ENCODE peak calls at places on chromosomes 2 and 18, in six cellular contexts. One of them, this sample, is unnamed.

GRCh38 chr2:30405266-30405592 is 41.8 kb upstream of the LCLAT1 start:
- DNase-seq in bronchial epithelial cell: no peak
- DNase-seq in IMR-90: no peak
- DNase-seq in fibroblast of the aortic adventitia: no peak
- DNase-seq in AG09319: no peak
- DNase-seq in T-cell: no peak
- DNase-seq in this sample: no peak

GRCh38 chr18:54323970-54324369 is 33.7 kb downstream of the STARD6 start:
- DNase-seq in bronchial epithelial cell: no peak
- DNase-seq in IMR-90: no peak
- DNase-seq in fibroblast of the aortic adventitia: no peak
- DNase-seq in AG09319: no peak
- DNase-seq in T-cell: no peak
- DNase-seq in this sample: no peak

GRCh38 chr2:109256111-109256510 is 127.1 kb downstream of the SH3RF3 start:
- DNase-seq in bronchial epithelial cell: no peak
- DNase-seq in IMR-90: no peak
- DNase-seq in fibroblast of the aortic adventitia: no peak
- DNase-seq in AG09319: no peak
- DNase-seq in T-cell: no peak
- DNase-seq in this sample: no peak

GRCh38 chr2:64904405-64905329 is 84.5 kb upstream of the SLC1A4 start:
- DNase-seq in bronchial epithelial cell: no peak
- DNase-seq in IMR-90: no peak
- DNase-seq in fibroblast of the aortic adventitia: no peak
- DNase-seq in AG09319: no peak
- DNase-seq in T-cell: no peak
- DNase-seq in this sample: no peak

GRCh38 chr2:72859831-72860262 is 27.4 kb upstream of the SPR start:
- DNase-seq in bronchial epithelial cell: peak; percentile 83
- DNase-seq in IMR-90: peak; percentile 52
- DNase-seq in fibroblast of the aortic adventitia: peak; percentile 68
- DNase-seq in AG09319: peak; percentile 10
- DNase-seq in T-cell: peak; percentile 47
- DNase-seq in this sample: no peak

GRCh38 chr2:183803596-183803995 is 679.4 kb downstream of the NUP35 start:
- DNase-seq in bronchial epithelial cell: no peak
- DNase-seq in IMR-90: no peak
- DNase-seq in fibroblast of the aortic adventitia: no peak
- DNase-seq in AG09319: no peak
- DNase-seq in T-cell: no peak
- DNase-seq in this sample: no peak

GRCh38 chr2:8578335-8579244 is 103.3 kb upstream of the ID2 start:
- DNase-seq in bronchial epithelial cell: no peak
- DNase-seq in IMR-90: peak; percentile 44
- DNase-seq in fibroblast of the aortic adventitia: no peak
- DNase-seq in AG09319: no peak
- DNase-seq in T-cell: no peak
- DNase-seq in this sample: no peak

GRCh38 chr18:23864620-23865019 is 149.9 kb upstream of the TTC39C start:
- DNase-seq in bronchial epithelial cell: no peak
- DNase-seq in IMR-90: no peak
- DNase-seq in fibroblast of the aortic adventitia: no peak
- DNase-seq in AG09319: no peak
- DNase-seq in T-cell: peak; percentile 14
- DNase-seq in this sample: no peak

GRCh38 chr2:33221046-33221784 is 255.2 kb upstream of the RASGRP3 start:
- DNase-seq in bronchial epithelial cell: peak; percentile 60
- DNase-seq in IMR-90: no peak
- DNase-seq in fibroblast of the aortic adventitia: no peak
- DNase-seq in AG09319: no peak
- DNase-seq in T-cell: no peak
- DNase-seq in this sample: no peak

GRCh38 chr18:54774423-54774822 is 53.9 kb upstream of the RAB27B start:
- DNase-seq in bronchial epithelial cell: no peak
- DNase-seq in IMR-90: peak; percentile 41
- DNase-seq in fibroblast of the aortic adventitia: peak; percentile 53
- DNase-seq in AG09319: no peak
- DNase-seq in T-cell: no peak
- DNase-seq in this sample: no peak

GRCh38 chr18:79402977-79403722 is 7.4 kb downstream of the NFATC1 start:
- DNase-seq in bronchial epithelial cell: no peak
- DNase-seq in IMR-90: no peak
- DNase-seq in fibroblast of the aortic adventitia: peak; percentile 53
- DNase-seq in AG09319: no peak
- DNase-seq in T-cell: no peak
- DNase-seq in this sample: no peak

GRCh38 chr2:164771897-164772296 is 69.7 kb downstream of the COBLL1 start:
- DNase-seq in bronchial epithelial cell: no peak
- DNase-seq in IMR-90: no peak
- DNase-seq in fibroblast of the aortic adventitia: no peak
- DNase-seq in AG09319: no peak
- DNase-seq in T-cell: no peak
- DNase-seq in this sample: no peak

GRCh38 chr2:241813080-241813805 is 4.2 kb downstream of the NEU4 start:
- DNase-seq in bronchial epithelial cell: no peak
- DNase-seq in IMR-90: no peak
- DNase-seq in fibroblast of the aortic adventitia: no peak
- DNase-seq in AG09319: no peak
- DNase-seq in T-cell: no peak
- DNase-seq in this sample: no peak

GRCh38 chr2:85133751-85134254 is 611 bp downstream of the TCF7L1 start:
- DNase-seq in bronchial epithelial cell: no peak
- DNase-seq in IMR-90: peak; percentile 46
- DNase-seq in fibroblast of the aortic adventitia: peak; percentile 51
- DNase-seq in AG09319: no peak
- DNase-seq in T-cell: peak; percentile 4
- DNase-seq in this sample: no peak

GRCh38 chr2:216302981-216303676 is 69.2 kb downstream of the MARCHF4 start:
- DNase-seq in bronchial epithelial cell: no peak
- DNase-seq in IMR-90: peak; percentile 82
- DNase-seq in fibroblast of the aortic adventitia: peak; percentile 50
- DNase-seq in AG09319: no peak
- DNase-seq in T-cell: no peak
- DNase-seq in this sample: no peak

GRCh38 chr2:175935289-175936181 is 66.5 kb downstream of the LNPK start:
- DNase-seq in bronchial epithelial cell: no peak
- DNase-seq in IMR-90: no peak
- DNase-seq in fibroblast of the aortic adventitia: no peak
- DNase-seq in AG09319: no peak
- DNase-seq in T-cell: no peak
- DNase-seq in this sample: no peak

GRCh38 chr2:107025869-107026380 is 140.0 kb upstream of the ST6GAL2 start:
- DNase-seq in bronchial epithelial cell: peak; percentile 4
- DNase-seq in IMR-90: peak; percentile 23
- DNase-seq in fibroblast of the aortic adventitia: no peak
- DNase-seq in AG09319: no peak
- DNase-seq in T-cell: no peak
- DNase-seq in this sample: peak; percentile 8

GRCh38 chr2:226963528-226963927 is 127.7 kb downstream of the RHBDD1 start:
- DNase-seq in bronchial epithelial cell: peak; percentile 70
- DNase-seq in IMR-90: peak; percentile 73
- DNase-seq in fibroblast of the aortic adventitia: peak; percentile 72
- DNase-seq in AG09319: no peak
- DNase-seq in T-cell: no peak
- DNase-seq in this sample: no peak

GRCh38 chr2:28108143-28108542 is 217.6 kb downstream of the BABAM2 start:
- DNase-seq in bronchial epithelial cell: no peak
- DNase-seq in IMR-90: no peak
- DNase-seq in fibroblast of the aortic adventitia: peak; percentile 58
- DNase-seq in AG09319: no peak
- DNase-seq in T-cell: no peak
- DNase-seq in this sample: no peak

GRCh38 chr2:46024146-46024779 is 272.9 kb upstream of the EPAS1 start:
- DNase-seq in bronchial epithelial cell: no peak
- DNase-seq in IMR-90: no peak
- DNase-seq in fibroblast of the aortic adventitia: no peak
- DNase-seq in AG09319: no peak
- DNase-seq in T-cell: no peak
- DNase-seq in this sample: no peak

GRCh38 chr2:1995987-1996386 is 251.7 kb upstream of the PXDN start:
- DNase-seq in bronchial epithelial cell: no peak
- DNase-seq in IMR-90: no peak
- DNase-seq in fibroblast of the aortic adventitia: no peak
- DNase-seq in AG09319: no peak
- DNase-seq in T-cell: no peak
- DNase-seq in this sample: no peak

GRCh38 chr18:58497845-58498244 is 131.0 kb downstream of the ALPK2 start:
- DNase-seq in bronchial epithelial cell: peak; percentile 43
- DNase-seq in IMR-90: peak; percentile 48
- DNase-seq in fibroblast of the aortic adventitia: no peak
- DNase-seq in AG09319: no peak
- DNase-seq in T-cell: no peak
- DNase-seq in this sample: no peak

GRCh38 chr2:47264686-47265085 is 109.6 kb upstream of the STPG4 start:
- DNase-seq in bronchial epithelial cell: no peak
- DNase-seq in IMR-90: no peak
- DNase-seq in fibroblast of the aortic adventitia: no peak
- DNase-seq in AG09319: no peak
- DNase-seq in T-cell: no peak
- DNase-seq in this sample: no peak

GRCh38 chr2:27888790-27889189 is 1.4 kb downstream of the RBKS start:
- DNase-seq in bronchial epithelial cell: no peak
- DNase-seq in IMR-90: peak; percentile 28
- DNase-seq in fibroblast of the aortic adventitia: peak; percentile 42
- DNase-seq in AG09319: no peak
- DNase-seq in T-cell: no peak
- DNase-seq in this sample: no peak

GRCh38 chr2:105460048-105460732 is 61.3 kb upstream of the FHL2 start:
- DNase-seq in bronchial epithelial cell: no peak
- DNase-seq in IMR-90: no peak
- DNase-seq in fibroblast of the aortic adventitia: peak; percentile 41
- DNase-seq in AG09319: peak; percentile 10
- DNase-seq in T-cell: no peak
- DNase-seq in this sample: no peak

GRCh38 chr2:14492920-14493503 is 139.5 kb upstream of the LRATD1 start:
- DNase-seq in bronchial epithelial cell: peak; percentile 98
- DNase-seq in IMR-90: peak; percentile 96
- DNase-seq in fibroblast of the aortic adventitia: peak; percentile 79
- DNase-seq in AG09319: peak; percentile 23
- DNase-seq in T-cell: no peak
- DNase-seq in this sample: peak; percentile 91

GRCh38 chr2:161230959-161231358 is 70.7 kb downstream of the TANK start:
- DNase-seq in bronchial epithelial cell: no peak
- DNase-seq in IMR-90: no peak
- DNase-seq in fibroblast of the aortic adventitia: no peak
- DNase-seq in AG09319: no peak
- DNase-seq in T-cell: no peak
- DNase-seq in this sample: no peak

GRCh38 chr2:21038403-21039073 is 5.3 kb downstream of the APOB start:
- DNase-seq in bronchial epithelial cell: peak; percentile 81
- DNase-seq in IMR-90: no peak
- DNase-seq in fibroblast of the aortic adventitia: no peak
- DNase-seq in AG09319: no peak
- DNase-seq in T-cell: no peak
- DNase-seq in this sample: peak; percentile 44

GRCh38 chr2:128573116-128573515 is 254.4 kb upstream of the HS6ST1 start:
- DNase-seq in bronchial epithelial cell: no peak
- DNase-seq in IMR-90: no peak
- DNase-seq in fibroblast of the aortic adventitia: no peak
- DNase-seq in AG09319: no peak
- DNase-seq in T-cell: no peak
- DNase-seq in this sample: no peak

GRCh38 chr2:33583194-33583938 is 15.7 kb downstream of the FAM98A start:
- DNase-seq in bronchial epithelial cell: peak; percentile 13
- DNase-seq in IMR-90: peak; percentile 52
- DNase-seq in fibroblast of the aortic adventitia: peak; percentile 70
- DNase-seq in AG09319: no peak
- DNase-seq in T-cell: peak; percentile 24
- DNase-seq in this sample: no peak

GRCh38 chr18:59067873-59068272 is 71.8 kb upstream of the SEC11C start:
- DNase-seq in bronchial epithelial cell: peak; percentile 27
- DNase-seq in IMR-90: peak; percentile 18
- DNase-seq in fibroblast of the aortic adventitia: peak; percentile 26
- DNase-seq in AG09319: no peak
- DNase-seq in T-cell: no peak
- DNase-seq in this sample: no peak

GRCh38 chr2:195782156-195782555 is 125.1 kb downstream of the SLC39A10 start:
- DNase-seq in bronchial epithelial cell: peak; percentile 9
- DNase-seq in IMR-90: peak; percentile 48
- DNase-seq in fibroblast of the aortic adventitia: peak; percentile 13
- DNase-seq in AG09319: no peak
- DNase-seq in T-cell: no peak
- DNase-seq in this sample: no peak

GRCh38 chr2:220078439-220078838 is 451.0 kb downstream of the SLC4A3 start:
- DNase-seq in bronchial epithelial cell: no peak
- DNase-seq in IMR-90: peak; percentile 44
- DNase-seq in fibroblast of the aortic adventitia: peak; percentile 95
- DNase-seq in AG09319: peak; percentile 60
- DNase-seq in T-cell: no peak
- DNase-seq in this sample: no peak

GRCh38 chr2:117698819-117699218 is 115.7 kb upstream of the DDX18 start:
- DNase-seq in bronchial epithelial cell: no peak
- DNase-seq in IMR-90: no peak
- DNase-seq in fibroblast of the aortic adventitia: no peak
- DNase-seq in AG09319: no peak
- DNase-seq in T-cell: no peak
- DNase-seq in this sample: no peak

GRCh38 chr2:170815746-170816498 is 765 bp upstream of the GAD1 start:
- DNase-seq in bronchial epithelial cell: peak; percentile 33
- DNase-seq in IMR-90: peak; percentile 21
- DNase-seq in fibroblast of the aortic adventitia: peak; percentile 42
- DNase-seq in AG09319: no peak
- DNase-seq in T-cell: peak; percentile 61
- DNase-seq in this sample: peak; percentile 43

GRCh38 chr2:190679813-190680591 is 31.1 kb downstream of the NAB1 start:
- DNase-seq in bronchial epithelial cell: peak; percentile 32
- DNase-seq in IMR-90: peak; percentile 21
- DNase-seq in fibroblast of the aortic adventitia: no peak
- DNase-seq in AG09319: no peak
- DNase-seq in T-cell: peak; percentile 59
- DNase-seq in this sample: no peak

GRCh38 chr18:23856466-23857175 is 157.9 kb upstream of the TTC39C start:
- DNase-seq in bronchial epithelial cell: no peak
- DNase-seq in IMR-90: peak; percentile 21
- DNase-seq in fibroblast of the aortic adventitia: peak; percentile 12
- DNase-seq in AG09319: no peak
- DNase-seq in T-cell: no peak
- DNase-seq in this sample: no peak

GRCh38 chr2:59974051-59974766 is 579.2 kb downstream of the BCL11A start:
- DNase-seq in bronchial epithelial cell: no peak
- DNase-seq in IMR-90: no peak
- DNase-seq in fibroblast of the aortic adventitia: no peak
- DNase-seq in AG09319: no peak
- DNase-seq in T-cell: no peak
- DNase-seq in this sample: no peak

GRCh38 chr2:223697921-223698645 is 95.9 kb upstream of the SCG2 start:
- DNase-seq in bronchial epithelial cell: peak; percentile 25
- DNase-seq in IMR-90: peak; percentile 41
- DNase-seq in fibroblast of the aortic adventitia: no peak
- DNase-seq in AG09319: no peak
- DNase-seq in T-cell: no peak
- DNase-seq in this sample: peak; percentile 24

GRCh38 chr18:66280470-66280869 is 323.4 kb downstream of the CDH19 start:
- DNase-seq in bronchial epithelial cell: no peak
- DNase-seq in IMR-90: no peak
- DNase-seq in fibroblast of the aortic adventitia: no peak
- DNase-seq in AG09319: no peak
- DNase-seq in T-cell: no peak
- DNase-seq in this sample: no peak

This sample was measured in epithelial cell of prostate.